ENCODE peak calls at places on chromosome 6, in ten cellular contexts. G is gastrocnemius medialis; B is neural progenitor cell; N is BJ; X is endothelial cell of umbilical vein; J is breast epithelium; F is CD4-positive, alpha-beta memory T cell; E is sigmoid colon; M is choroid plexus epithelial cell; U is pancreas. A is an unnamed sample.

GRCh38 chr6:157326979-157327378 is 3.7 kb upstream of the TMEM242 start:
- DNase-seq in G (no peak), B (no peak), N (no peak), X (no peak), J (no peak), F (no peak), E (no peak), M (peak; percentile 89), U (no peak), A (no peak)

GRCh38 chr6:125586605-125587004 is 162.8 kb upstream of the HEY2 start:
- DNase-seq in G (no peak), B (no peak), N (no peak), X (no peak), J (no peak), F (no peak), E (no peak), M (no peak), U (no peak), A (no peak)

GRCh38 chr6:170226647-170227046 is 64.2 kb downstream of the DLL1 start:
- DNase-seq in G (no peak), B (no peak), N (no peak), X (no peak), J (no peak), F (no peak), E (peak; percentile 19), M (no peak), U (peak; percentile 76), A (no peak)

GRCh38 chr6:53983301-53983700 is 127.9 kb upstream of the MLIP start:
- DNase-seq in G (no peak), B (no peak), N (no peak), X (no peak), J (no peak), F (no peak), E (no peak), M (no peak), U (no peak), A (no peak)

GRCh38 chr6:22437665-22438064 is 131.7 kb upstream of the HDGFL1 start:
- DNase-seq in G (no peak), B (no peak), N (no peak), X (no peak), J (no peak), F (no peak), E (no peak), M (peak; percentile 5), U (no peak), A (no peak)

GRCh38 chr6:17413313-17413750 is 19.9 kb downstream of the CAP2 start:
- DNase-seq in G (no peak), B (no peak), N (no peak), X (peak; percentile 10), J (no peak), F (no peak), E (no peak), M (peak; percentile 19), U (no peak), A (no peak)

GRCh38 chr6:28885149-28885738 is 38.5 kb downstream of the TRIM27 start:
- DNase-seq in G (no peak), B (no peak), N (no peak), X (no peak), J (no peak), F (peak; percentile 26), E (no peak), M (no peak), U (no peak), A (no peak)

GRCh38 chr6:151284012-151284411 is 44.2 kb downstream of the AKAP12 start:
- DNase-seq in G (no peak), B (no peak), N (no peak), X (no peak), J (no peak), F (no peak), E (peak; percentile 44), M (no peak), U (no peak), A (no peak)

GRCh38 chr6:133423242-133423641 is 182.1 kb downstream of the EYA4 start:
- DNase-seq in G (no peak), B (no peak), N (no peak), X (no peak), J (no peak), F (no peak), E (no peak), M (no peak), U (no peak), A (no peak)

GRCh38 chr6:26420607-26421235 is 18.6 kb downstream of the BTN3A1 start:
- DNase-seq in G (no peak), B (peak; percentile 46), N (no peak), X (peak; percentile 54), J (no peak), F (peak; percentile 33), E (no peak), M (peak; percentile 54), U (no peak), A (no peak)

GRCh38 chr6:100460650-100461204 is 4.0 kb downstream of the SIM1 start:
- DNase-seq in G (no peak), B (peak; percentile 71), N (no peak), X (peak; percentile 51), J (no peak), F (no peak), E (no peak), M (no peak), U (no peak), A (no peak)

GRCh38 chr6:143807103-143807425 is 36.1 kb upstream of the LTV1 start:
- DNase-seq in G (no peak), B (no peak), N (no peak), X (no peak), J (no peak), F (no peak), E (no peak), M (no peak), U (no peak), A (no peak)

GRCh38 chr6:97437087-97437486 is 154.1 kb upstream of the MMS22L start:
- DNase-seq in G (no peak), B (peak; percentile 54), N (no peak), X (peak; percentile 34), J (no peak), F (no peak), E (no peak), M (peak; percentile 46), U (no peak), A (no peak)

GRCh38 chr6:97443408-97444080 is 160.5 kb upstream of the MMS22L start:
- DNase-seq in G (no peak), B (no peak), N (no peak), X (no peak), J (no peak), F (no peak), E (no peak), M (no peak), U (no peak), A (no peak)

GRCh38 chr6:97438011-97438671 is 155.1 kb upstream of the MMS22L start:
- DNase-seq in G (no peak), B (no peak), N (no peak), X (no peak), J (no peak), F (no peak), E (no peak), M (no peak), U (no peak), A (no peak)

GRCh38 chr6:97445406-97445805 is 162.4 kb upstream of the MMS22L start:
- DNase-seq in G (no peak), B (no peak), N (no peak), X (no peak), J (no peak), F (no peak), E (no peak), M (no peak), U (no peak), A (no peak)

DNA sequence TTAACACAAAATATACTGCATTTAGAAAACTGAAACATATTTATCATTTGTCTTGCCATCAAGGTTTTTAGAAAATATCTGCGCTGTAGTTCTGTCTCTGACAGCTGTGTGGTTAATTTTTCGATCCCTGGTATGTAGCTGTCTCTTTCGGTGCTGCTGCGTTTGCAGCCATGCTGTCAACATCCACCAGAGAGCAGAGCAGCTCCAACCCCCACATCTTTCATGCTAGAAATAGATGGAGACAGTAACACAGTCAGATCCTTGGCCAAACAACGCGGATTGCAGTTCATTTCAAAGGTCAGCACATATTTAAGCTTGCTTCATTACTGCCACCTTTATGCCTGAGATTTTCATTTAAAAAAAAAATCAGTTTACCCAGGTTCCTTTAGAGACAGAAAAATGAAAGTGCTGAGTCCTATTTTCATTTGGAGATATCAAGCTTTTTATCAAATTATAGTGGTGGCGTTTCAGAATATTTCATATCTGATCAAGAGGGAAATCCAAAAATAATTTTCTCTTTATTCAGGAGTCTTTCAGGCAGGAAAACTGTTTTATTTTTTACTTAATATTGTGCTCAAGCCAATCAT is 157.7 kb upstream of the MMS22L start:
- DNase-seq in G (no peak), B (peak; percentile 75), N (no peak), X (peak; percentile 10), J (no peak), F (no peak), E (no peak), M (peak; percentile 63), U (no peak), A (no peak)
- H3K4me3 ChIP-seq in G (no peak overlapping the region), B (no peak overlapping the region), N (no peak overlapping the region), X (no peak overlapping the region), J (no peak overlapping the region), F (no peak overlapping the region), E (no peak overlapping the region), M (no peak overlapping the region), U (no peak overlapping the region), A (no peak overlapping the region)

GRCh38 chr6:166165558-166166313 is 1.9 kb downstream of the TBXT start:
- DNase-seq in G (no peak), B (no peak), N (no peak), X (no peak), J (no peak), F (no peak), E (no peak), M (no peak), U (no peak), A (no peak)
- H3K4me3 ChIP-seq in G (no peak overlapping the region), B (no peak overlapping the region), N (no peak overlapping the region), X (no peak overlapping the region), J (no peak overlapping the region), F (no peak overlapping the region), E (no peak overlapping the region), M (no peak overlapping the region), U (no peak overlapping the region), A (no peak overlapping the region)

GRCh38 chr6:31308845-31309175 is 36.9 kb upstream of the HLA-C start:
- DNase-seq in G (no peak), B (no peak), N (no peak), X (no peak), J (peak; percentile 55), F (no peak), E (no peak), M (no peak), U (no peak), A (no peak)
- H3K4me3 ChIP-seq in G (peak overlapping the region; percentile 43), B (no peak overlapping the region), N (no peak overlapping the region), X (no peak overlapping the region), J (peak overlapping the region; percentile 45), F (peak overlapping the region; percentile 55), E (peak overlapping the region; percentile 27), M (no peak overlapping the region), U (peak overlapping the region; percentile 44), A (peak overlapping the region; percentile 25)

GRCh38 chr6:331622-332521 is 39.6 kb downstream of the DUSP22 start:
- DNase-seq in G (no peak), B (no peak), N (no peak), X (no peak), J (no peak), F (no peak), E (no peak), M (no peak), U (no peak), A (no peak)
- H3K4me3 ChIP-seq in G (no peak overlapping the region), B (no peak overlapping the region), N (no peak overlapping the region), X (no peak overlapping the region), J (no peak overlapping the region), F (no peak overlapping the region), E (no peak overlapping the region), M (no peak overlapping the region), U (no peak overlapping the region), A (no peak overlapping the region)

A was measured in tibial nerve.